ENCODE peak calls at places on chromosome 5, in seven cellular contexts. C is PC-9, T is PC-3, M is left ventricle myocardium inferior, F is tibial artery, V is cardiac muscle cell, B is hepatocyte. D is an unnamed sample.

GRCh38 chr5:9108156-9108555 is 437.7 kb downstream of the SEMA5A start:
- DNase-seq in B (no peak), F (no peak), V (no peak), M (no peak), T (no peak), C (no peak), D (no peak)

GRCh38 chr5:17360879-17361278 is 137.2 kb upstream of the TAF11L2 start:
- DNase-seq in C (no peak), V (no peak), T (no peak), B (no peak), F (no peak), M (no peak), D (no peak)

GRCh38 chr5:179288809-179289185 is 56.5 kb downstream of the ADAMTS2 start:
- DNase-seq in F (no peak), V (no peak), T (no peak), M (no peak), C (no peak), B (no peak), D (peak; percentile 15)

GRCh38 chr5:173823721-173824567 is 64.2 kb upstream of the CPEB4 start:
- DNase-seq in T (peak; percentile 98), F (no peak), C (peak; percentile 98), V (no peak), M (no peak), B (peak; percentile 74), D (no peak)

GRCh38 chr5:173456751-173457171 is 128.5 kb upstream of the STC2 start:
- DNase-seq in M (no peak), T (peak; percentile 98), B (no peak), F (no peak), V (no peak), C (peak; percentile 94), D (no peak)

GRCh38 chr5:160269017-160269416 is 39.7 kb downstream of the FABP6 start:
- DNase-seq in F (peak; percentile 78), B (peak; percentile 31), C (peak; percentile 64), T (no peak), M (peak; percentile 90), V (no peak), D (peak; percentile 73)

GRCh38 chr5:137834498-137834897 is 33.2 kb upstream of the MYOT start:
- DNase-seq in M (no peak), V (no peak), B (no peak), F (no peak), T (peak; percentile 36), C (no peak), D (no peak)

GRCh38 chr5:1521671-1522600 is 1.8 kb downstream of the LPCAT1 start:
- DNase-seq in B (peak; percentile 54), F (peak; percentile 17), V (peak; percentile 49), T (peak; percentile 80), M (no peak), C (peak; percentile 80), D (peak; percentile 12)

GRCh38 chr5:58871648-58872242 is 288.9 kb downstream of the RAB3C start:
- DNase-seq in V (peak; percentile 44), M (no peak), F (no peak), B (peak; percentile 38), T (peak; percentile 57), C (peak; percentile 42), D (no peak)

GRCh38 chr5:59005934-59006701 is 423.2 kb downstream of the RAB3C start:
- DNase-seq in V (no peak), T (no peak), C (no peak), M (no peak), B (no peak), F (no peak), D (no peak)

GRCh38 chr5:19886123-19886921 is 101.7 kb downstream of the CDH18 start:
- DNase-seq in T (peak; percentile 54), B (no peak), M (no peak), F (no peak), V (no peak), C (no peak), D (no peak)

GRCh38 chr5:157271740-157272271 is 5.9 kb downstream of the CYFIP2 start:
- DNase-seq in B (no peak), F (no peak), V (no peak), M (no peak), T (no peak), C (no peak), D (no peak)

GRCh38 chr5:142869883-142870282 is 99.7 kb downstream of the ARHGAP26 start:
- DNase-seq in F (no peak), B (no peak), M (no peak), T (no peak), V (no peak), C (no peak), D (no peak)

GRCh38 chr5:108505608-108506007 is 123.7 kb upstream of the FBXL17 start:
- DNase-seq in T (no peak), F (no peak), M (no peak), V (no peak), B (no peak), C (no peak), D (no peak)

GRCh38 chr5:17228833-17229291 is 11.4 kb downstream of the BASP1 start:
- DNase-seq in T (no peak), V (no peak), B (no peak), C (no peak), M (no peak), F (no peak), D (no peak)

GRCh38 chr5:171205375-171205774 is 103.7 kb upstream of the TLX3 start:
- DNase-seq in F (no peak), C (no peak), V (no peak), M (no peak), B (no peak), T (no peak), D (no peak)

GRCh38 chr5:143153332-143154119 is 250.0 kb downstream of the NR3C1 start:
- DNase-seq in B (no peak), F (peak; percentile 88), M (peak; percentile 74), T (no peak), C (no peak), V (no peak), D (peak; percentile 78)

GRCh38 chr5:19734706-19735240 is 253.2 kb downstream of the CDH18 start:
- DNase-seq in F (no peak), V (no peak), M (no peak), B (peak; percentile 21), T (peak; percentile 84), C (peak; percentile 48), D (no peak)

GRCh38 chr5:135433626-135434426 is 13.3 kb downstream of the DCANP1 start:
- DNase-seq in T (no peak), B (no peak), F (no peak), V (no peak), M (no peak), C (no peak), D (no peak)

GRCh38 chr5:2286250-2286649 is 403.5 kb upstream of the IRX4 start:
- DNase-seq in M (no peak), F (no peak), B (no peak), T (no peak), V (no peak), C (no peak), D (no peak)

GRCh38 chr5:122067330-122067885 is 10.7 kb downstream of the LOX start:
- DNase-seq in V (no peak), F (no peak), B (no peak), T (peak; percentile 8), C (peak; percentile 49), M (no peak), D (no peak)

GRCh38 chr5:66171349-66172344 is 27.5 kb downstream of the SREK1 start:
- DNase-seq in B (peak; percentile 60), M (no peak), F (no peak), C (no peak), V (peak; percentile 56), T (peak; percentile 46), D (no peak)

GRCh38 chr5:149412783-149413476 is 33.8 kb upstream of the IL17B start:
- DNase-seq in F (peak; percentile 55), B (no peak), T (no peak), M (no peak), V (no peak), C (no peak), D (peak; percentile 54)

GRCh38 chr5:37984300-37984699 is 144.5 kb upstream of the GDNF start:
- DNase-seq in M (no peak), F (no peak), B (no peak), T (no peak), V (no peak), C (no peak), D (no peak)

GRCh38 chr5:142426129-142426641 is 101.4 kb upstream of the SPRY4 start:
- DNase-seq in M (peak; percentile 62), V (no peak), T (peak; percentile 2), B (no peak), F (no peak), C (no peak), D (peak; percentile 51)

DNA sequence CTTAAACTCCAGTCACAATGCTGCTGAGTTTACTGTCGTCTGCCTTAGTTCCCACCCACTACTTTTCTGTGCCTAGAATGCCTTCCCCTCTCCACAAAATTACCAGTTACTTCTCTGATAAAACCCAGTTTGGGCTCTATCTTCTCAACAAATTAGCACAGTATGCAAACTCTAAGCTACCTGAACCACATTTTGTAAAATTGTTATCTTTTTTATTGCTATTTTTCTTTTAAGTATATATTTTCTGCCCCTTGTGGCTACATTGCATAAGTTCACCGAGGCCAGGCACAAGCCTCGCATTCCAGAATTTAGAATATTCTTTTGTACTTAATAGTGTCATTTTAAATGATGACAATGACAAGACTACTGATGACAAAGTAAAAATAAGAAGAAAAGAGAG is 60.0 kb downstream of the POU5F2 start:
- DNase-seq in V (no peak), C (no peak), B (no peak), M (no peak), F (no peak), T (no peak), D (no peak)
- TF ChIP-seq CTCF in V (peak; percentile 37), C (peak; percentile 46), B (peak; percentile 27), M (peak; percentile 38), F (no peak), T (peak; percentile 57), D (no peak)

DNA sequence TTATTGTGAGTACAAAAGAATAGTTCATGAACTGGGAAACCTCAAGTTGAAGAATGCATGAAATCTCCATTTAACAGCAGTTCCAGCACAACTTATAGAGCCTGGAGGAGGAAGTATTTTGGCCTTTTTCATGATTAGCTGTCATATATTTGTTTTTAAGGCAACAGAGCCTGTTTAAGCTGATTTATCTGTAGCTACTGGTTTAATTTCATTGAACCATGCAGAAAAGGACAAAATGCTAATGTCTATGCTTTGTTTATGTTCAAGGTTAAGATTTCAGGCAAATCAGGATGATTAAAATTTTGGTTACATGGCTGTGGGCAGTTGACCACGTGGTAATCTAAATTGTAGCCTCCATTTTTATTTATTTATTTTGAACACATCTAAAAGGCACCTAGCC is 12.1 kb downstream of the SPINK1 start:
- DNase-seq in T (no peak), F (no peak), B (no peak), V (no peak), M (no peak), C (no peak), D (no peak)
- H3K4me3 ChIP-seq in T (no peak overlapping the region), F (no peak overlapping the region), B (no peak overlapping the region), V (no peak overlapping the region), M (no peak overlapping the region), C (no peak overlapping the region), D (no peak overlapping the region)

GRCh38 chr5:36883894-36884462 is 7.4 kb downstream of the NIPBL start:
- DNase-seq in B (no peak), V (no peak), T (no peak), M (no peak), C (no peak), F (no peak), D (no peak)
- H3K4me1 ChIP-seq in B (peaks cover 10% of the 10 kb centered on the region), V (peaks cover 34% of the 10 kb centered on the region), T (peaks cover 38% of the 10 kb centered on the region), M (peaks cover 99% of the 10 kb centered on the region), C (peaks cover 41% of the 10 kb centered on the region), F (peaks cover 14% of the 10 kb centered on the region), D (no peaks in the 10 kb centered on the region)

GRCh38 chr5:28810751-28811136 is 1772.4 kb upstream of the CDH9 start:
- DNase-seq in C (no peak), M (no peak), B (no peak), T (peak; percentile 19), F (no peak), V (no peak), D (no peak)
- TF ChIP-seq CTCF in C (peak; percentile 35), M (no peak), B (no peak), T (peak; percentile 54), F (no peak), V (no peak), D (no peak)